ENCODE peak calls at places on chromosomes 13 and 19, in eight cellular contexts. H is NB4, G is AG04449, X is PC-9, E is WTC11, J is thoracic aorta, W is uterus, B is MCF 10A. T is an unnamed sample.

GRCh38 chr19:41136636-41137035 is 22.4 kb downstream of the CYP2F1 start:
- DNase-seq in H (no peak), G (no peak), X (no peak), E (no peak), J (no peak), W (no peak), B (no peak), T (no peak)

GRCh38 chr19:51699170-51699569 is 6.0 kb downstream of the SPACA6 start:
- DNase-seq in H (no peak), G (no peak), X (no peak), E (no peak), J (no peak), W (no peak), B (no peak), T (no peak)

GRCh38 chr13:111642156-111642767 is 321.8 kb downstream of the TEX29 start:
- DNase-seq in H (no peak), G (no peak), X (no peak), E (no peak), J (no peak), W (no peak), B (no peak), T (no peak)

GRCh38 chr19:44975444-44975843 is 20.3 kb downstream of the CLPTM1 start:
- DNase-seq in H (no peak), G (no peak), X (no peak), E (no peak), J (no peak), W (no peak), B (no peak), T (no peak)

GRCh38 chr13:41470187-41470586 is 12.8 kb downstream of the RGCC start:
- DNase-seq in H (no peak), G (no peak), X (no peak), E (no peak), J (no peak), W (no peak), B (no peak), T (no peak)

GRCh38 chr13:33263484-33263883 is 22.1 kb downstream of the STARD13 start:
- DNase-seq in H (no peak), G (no peak), X (no peak), E (no peak), J (no peak), W (no peak), B (no peak), T (no peak)

GRCh38 chr13:44313674-44314073 is 60.0 kb upstream of the SERP2 start:
- DNase-seq in H (peak; percentile 77), G (no peak), X (peak; percentile 80), E (no peak), J (no peak), W (no peak), B (peak; percentile 92), T (no peak)

GRCh38 chr19:18785179-18786124 is 5.7 kb downstream of the COMP start:
- DNase-seq in H (peak; percentile 76), G (no peak), X (peak; percentile 62), E (peak; percentile 98), J (no peak), W (peak; percentile 76), B (peak; percentile 77), T (peak; percentile 80)

GRCh38 chr19:31352782-31353651 is 3.8 kb upstream of the TSHZ3 start:
- DNase-seq in H (no peak), G (no peak), X (no peak), E (peak; percentile 44), J (no peak), W (no peak), B (no peak), T (no peak)

GRCh38 chr13:41746259-41746658 is 214.7 kb downstream of the VWA8 start:
- DNase-seq in H (no peak), G (peak; percentile 54), X (no peak), E (no peak), J (no peak), W (no peak), B (peak; percentile 59), T (no peak)

GRCh38 chr19:33487901-33488817 is 33.4 kb downstream of the PEPD start:
- DNase-seq in H (peak; percentile 2), G (no peak), X (no peak), E (no peak), J (no peak), W (no peak), B (no peak), T (no peak)

GRCh38 chr19:19106061-19106551 is 32.2 kb downstream of the TMEM161A start:
- DNase-seq in H (no peak), G (no peak), X (no peak), E (peak; percentile 72), J (no peak), W (peak; percentile 36), B (no peak), T (peak; percentile 41)

GRCh38 chr19:39631178-39631577 is 24.5 kb upstream of the LGALS16 start:
- DNase-seq in H (no peak), G (no peak), X (no peak), E (no peak), J (no peak), W (no peak), B (peak; percentile 23), T (no peak)

GRCh38 chr13:30618186-30618937 is 642 bp downstream of the USPL1 start:
- DNase-seq in H (peak; percentile 45), G (no peak), X (no peak), E (no peak), J (no peak), W (no peak), B (no peak), T (no peak)

GRCh38 chr13:37385248-37385647 is 213.3 kb downstream of the POSTN start:
- DNase-seq in H (no peak), G (no peak), X (no peak), E (no peak), J (no peak), W (no peak), B (no peak), T (no peak)

GRCh38 chr19:19420570-19421301 is 15.3 kb downstream of the GATAD2A start:
- DNase-seq in H (no peak), G (no peak), X (no peak), E (no peak), J (no peak), W (no peak), B (no peak), T (no peak)

GRCh38 chr13:68888832-68889231 is 1218.8 kb upstream of the ATXN8OS start:
- DNase-seq in H (no peak), G (no peak), X (no peak), E (no peak), J (no peak), W (no peak), B (peak; percentile 10), T (no peak)

GRCh38 chr13:97182065-97182890 is 39.9 kb upstream of the MBNL2 start:
- DNase-seq in H (no peak), G (no peak), X (no peak), E (no peak), J (no peak), W (no peak), B (no peak), T (no peak)

GRCh38 chr19:40889366-40889765 is 7.3 kb upstream of the CYP2A7 start:
- DNase-seq in H (no peak), G (no peak), X (no peak), E (no peak), J (no peak), W (no peak), B (no peak), T (no peak)

GRCh38 chr13:46126552-46127171 is 21.8 kb upstream of the CPB2 start:
- DNase-seq in H (peak; percentile 90), G (peak; percentile 23), X (peak; percentile 41), E (peak; percentile 83), J (no peak), W (no peak), B (peak; percentile 87), T (peak; percentile 81)

GRCh38 chr13:46122304-46122703 is 17.5 kb upstream of the CPB2 start:
- DNase-seq in H (no peak), G (no peak), X (no peak), E (no peak), J (no peak), W (no peak), B (no peak), T (no peak)

GRCh38 chr13:46126074-46126473 is 21.2 kb upstream of the CPB2 start:
- DNase-seq in H (peak; percentile 63), G (no peak), X (no peak), E (no peak), J (no peak), W (no peak), B (no peak), T (no peak)

GRCh38 chr13:46124967-46125933 is 20.4 kb upstream of the CPB2 start:
- DNase-seq in H (peak; percentile 86), G (no peak), X (no peak), E (no peak), J (no peak), W (no peak), B (no peak), T (no peak)

GRCh38 chr13:46124531-46124966 is 19.7 kb upstream of the CPB2 start:
- DNase-seq in H (peak; percentile 85), G (no peak), X (no peak), E (no peak), J (no peak), W (no peak), B (no peak), T (no peak)
- TF ChIP-seq CTCF in H (no peak), G (no peak), X (no peak), E (no peak), J (no peak), W (no peak), B (no peak), T (no peak)

GRCh38 chr13:52664269-52664668 is 11.6 kb downstream of the SUGT1 start:
- DNase-seq in H (no peak), G (no peak), X (no peak), E (no peak), J (no peak), W (no peak), B (no peak), T (no peak)

GRCh38 chr13:52659340-52659739 is 6.7 kb downstream of the SUGT1 start:
- DNase-seq in H (no peak), G (no peak), X (no peak), E (no peak), J (no peak), W (no peak), B (no peak), T (no peak)

GRCh38 chr13:52670726-52671125 is 18.1 kb downstream of the SUGT1 start:
- DNase-seq in H (no peak), G (no peak), X (no peak), E (no peak), J (no peak), W (no peak), B (no peak), T (no peak)

GRCh38 chr13:52669677-52670076 is 17.0 kb downstream of the SUGT1 start:
- DNase-seq in H (no peak), G (no peak), X (no peak), E (no peak), J (no peak), W (no peak), B (no peak), T (no peak)

GRCh38 chr13:52665325-52665724 is 12.7 kb downstream of the SUGT1 start:
- DNase-seq in H (no peak), G (no peak), X (peak; percentile 69), E (no peak), J (no peak), W (no peak), B (peak; percentile 30), T (no peak)
- TF ChIP-seq CTCF in H (peak; percentile 21), G (no peak), X (peak; percentile 68), E (no peak), J (no peak), W (no peak), B (peak; percentile 42), T (peak; percentile 68)

GRCh38 chr19:1009043-1009975 is 9.1 kb downstream of the GRIN3B start:
- DNase-seq in H (no peak), G (no peak), X (no peak), E (no peak), J (no peak), W (peak; percentile 68), B (no peak), T (no peak)
- TF ChIP-seq CTCF in H (no peak), G (no peak), X (no peak), E (no peak), J (no peak), W (no peak), B (no peak), T (no peak)

GRCh38 chr13:75541287-75541686 is 3.6 kb upstream of the COMMD6 start:
- DNase-seq in H (peak; percentile 93), G (no peak), X (no peak), E (no peak), J (no peak), W (no peak), B (no peak), T (no peak)
- TF ChIP-seq CTCF in H (no peak), G (no peak), X (no peak), E (no peak), J (no peak), W (no peak), B (no peak), T (no peak)